ENCODE peak calls at places on chromosomes 6 and 20, in eight cellular contexts. Y, D, I, S, K, C, B and P are unnamed samples.

GRCh38 chr6:27825025-27825823 is 87.0 kb downstream of the OR2B2 start:
- DNase-seq in D (no peak), B (no peak), K (no peak), C (no peak), Y (no peak), S (no peak), I (peak), P (no peak)

GRCh38 chr6:56714982-56715456 is 72.3 kb upstream of the DST start:
- DNase-seq in Y (no peak), B (peak), D (no peak), C (no peak), I (no peak), K (no peak), S (peak), P (no peak)

GRCh38 chr6:5094327-5094726 is 9.2 kb downstream of the PPP1R3G start:
- DNase-seq in Y (peak), C (no peak), K (no peak), D (no peak), B (peak), S (no peak), I (no peak), P (no peak)

GRCh38 chr6:30722280-30723112 is 2.3 kb downstream of the TUBB start:
- DNase-seq in S (peak), B (peak), K (peak), C (peak), I (peak), D (peak), Y (no peak), P (no peak)

GRCh38 chr20:22382742-22383141 is 201.6 kb downstream of the FOXA2 start:
- DNase-seq in Y (peak), K (no peak), B (no peak), S (peak), D (no peak), I (no peak), C (no peak), P (no peak)

GRCh38 chr6:149648148-149649145 is at the start of gene KATNA1:
- DNase-seq in K (peak), D (peak), S (peak), B (peak), C (peak), I (peak), Y (peak), P (peak)

GRCh38 chr6:30350519-30350918 is 5.6 kb downstream of the RPP21 start:
- DNase-seq in C (no peak), S (no peak), B (no peak), Y (no peak), I (no peak), D (no peak), K (no peak), P (no peak)

GRCh38 chr6:21164768-21165326 is 428.7 kb upstream of the SOX4 start:
- DNase-seq in C (no peak), Y (no peak), B (no peak), D (no peak), I (no peak), S (no peak), K (no peak), P (no peak)

GRCh38 chr20:38091447-38092216 is 58.1 kb downstream of the RPRD1B start:
- DNase-seq in D (no peak), K (no peak), I (no peak), Y (no peak), B (no peak), S (no peak), C (no peak), P (no peak)

GRCh38 chr6:47146426-47147174 is 104.5 kb upstream of the ADGRF1 start:
- DNase-seq in C (no peak), K (no peak), S (peak), Y (no peak), B (no peak), D (no peak), I (no peak), P (no peak)

GRCh38 chr6:15313367-15313766 is 67.5 kb downstream of the JARID2 start:
- DNase-seq in B (no peak), D (no peak), S (no peak), Y (no peak), I (no peak), C (no peak), K (no peak), P (no peak)

GRCh38 chr6:75376347-75377024 is 91.9 kb upstream of the TMEM30A start:
- DNase-seq in S (peak), I (no peak), B (no peak), Y (no peak), K (no peak), C (no peak), D (no peak), P (no peak)

GRCh38 chr6:87583822-87584221 is 6.0 kb downstream of the RARS2 start:
- DNase-seq in S (no peak), I (no peak), C (no peak), D (no peak), K (no peak), Y (no peak), B (no peak), P (no peak)

GRCh38 chr20:1327827-1328679 is 886 bp downstream of the SDCBP2 start:
- DNase-seq in B (no peak), I (no peak), D (no peak), Y (no peak), C (no peak), K (no peak), S (no peak), P (no peak)

GRCh38 chr20:24673678-24674570 is 204.5 kb downstream of the SYNDIG1 start:
- DNase-seq in Y (no peak), I (no peak), K (no peak), D (no peak), C (no peak), B (peak), S (peak), P (no peak)

GRCh38 chr6:107917468-107918375 is 40.3 kb downstream of the SEC63 start:
- DNase-seq in C (no peak), S (no peak), B (no peak), I (no peak), D (no peak), Y (no peak), K (no peak), P (no peak)

GRCh38 chr6:22333802-22334201 is 37.0 kb upstream of the PRL start:
- DNase-seq in C (no peak), Y (no peak), K (no peak), S (no peak), I (no peak), D (no peak), B (no peak), P (no peak)

GRCh38 chr6:5759571-5759970 is 247.2 kb downstream of the NRN1 start:
- DNase-seq in C (no peak), I (no peak), D (no peak), S (no peak), B (no peak), Y (no peak), K (no peak), P (no peak)

GRCh38 chr6:132669690-132670291 is 10.8 kb upstream of the TAAR1 start:
- DNase-seq in S (peak), K (no peak), B (peak), Y (no peak), I (peak), C (peak), D (peak), P (no peak)

GRCh38 chr6:170232186-170233002 is 58.5 kb downstream of the DLL1 start:
- DNase-seq in K (no peak), B (peak), S (peak), D (no peak), I (no peak), Y (no peak), C (no peak), P (no peak)

GRCh38 chr20:733806-734205 is 34.5 kb downstream of the SLC52A3 start:
- DNase-seq in K (no peak), I (no peak), D (no peak), C (no peak), B (no peak), S (no peak), Y (no peak), P (no peak)

GRCh38 chr6:43737272-43738081 is 32.5 kb upstream of the VEGFA start:
- DNase-seq in D (no peak), S (peak), C (no peak), Y (no peak), I (peak), B (no peak), K (no peak), P (no peak)

GRCh38 chr6:31878761-31879542 is at the start of gene SLC44A4:
- DNase-seq in S (no peak), C (no peak), I (no peak), K (no peak), D (no peak), Y (no peak), B (no peak), P (no peak)

GRCh38 chr6:100880901-100881706 is at the start of gene ASCC3:
- DNase-seq in S (peak), K (peak), B (peak), Y (peak), I (peak), C (peak), D (peak), P (peak)